ENCODE peak calls at places on chromosomes 7 and 10, in ten cellular contexts. P, S, W, K, C, Y, I, N, G and F are unnamed samples.

GRCh38 chr10:128540806-128541739 is 414.9 kb upstream of the MKI67 start:
- DNase-seq in P (no peak), S (peak; percentile 63), W (no peak), K (no peak), C (no peak), Y (no peak), I (peak; percentile 61), N (no peak), G (no peak), F (no peak)

GRCh38 chr7:96388166-96388565 is 66.3 kb upstream of the SLC25A13 start:
- DNase-seq in P (no peak), S (no peak), W (no peak), K (peak; percentile 86), C (no peak), Y (no peak), I (no peak), N (no peak), G (peak; percentile 93), F (peak; percentile 70)

GRCh38 chr10:72470670-72471069 is 116.0 kb upstream of the DNAJB12 start:
- DNase-seq in P (no peak), S (no peak), W (no peak), K (no peak), C (no peak), Y (no peak), I (no peak), N (no peak), G (no peak), F (no peak)

GRCh38 chr7:98745722-98746318 is 124.0 kb downstream of the TMEM130 start:
- DNase-seq in P (peak; percentile 88), S (peak; percentile 89), W (peak; percentile 57), K (peak; percentile 72), C (peak; percentile 53), Y (no peak), I (peak; percentile 84), N (peak; percentile 91), G (peak; percentile 61), F (no peak)

GRCh38 chr7:149188213-149188612 is 7.1 kb upstream of the ZNF282 start:
- DNase-seq in P (no peak), S (no peak), W (no peak), K (no peak), C (no peak), Y (no peak), I (no peak), N (no peak), G (no peak), F (no peak)

GRCh38 chr10:86960003-86960862 is 1.8 kb downstream of the SNCG start:
- DNase-seq in P (peak; percentile 85), S (peak; percentile 66), W (peak; percentile 64), K (peak; percentile 84), C (peak; percentile 68), Y (peak; percentile 96), I (peak; percentile 84), N (peak; percentile 88), G (peak; percentile 49), F (no peak)

GRCh38 chr10:70779685-70780369 is 5.3 kb downstream of the TBATA start:
- DNase-seq in P (peak; percentile 50), S (no peak), W (no peak), K (peak; percentile 32), C (no peak), Y (peak; percentile 68), I (no peak), N (peak; percentile 44), G (no peak), F (no peak)

GRCh38 chr7:81111358-81111757 is 192.5 kb upstream of the SEMA3C start:
- DNase-seq in P (no peak), S (no peak), W (peak; percentile 13), K (peak; percentile 84), C (no peak), Y (no peak), I (peak; percentile 27), N (no peak), G (peak; percentile 89), F (peak; percentile 35)

GRCh38 chr10:43703286-43703685 is 54.6 kb upstream of the ZNF32 start:
- DNase-seq in P (no peak), S (no peak), W (no peak), K (no peak), C (no peak), Y (no peak), I (no peak), N (no peak), G (no peak), F (no peak)

GRCh38 chr7:102468416-102469350 is 3.9 kb downstream of the LRWD1 start:
- DNase-seq in P (no peak), S (no peak), W (no peak), K (no peak), C (no peak), Y (peak; percentile 85), I (peak; percentile 4), N (no peak), G (no peak), F (no peak)

GRCh38 chr7:132061931-132062330 is 505.5 kb upstream of the PODXL start:
- DNase-seq in P (no peak), S (no peak), W (no peak), K (peak; percentile 93), C (no peak), Y (no peak), I (no peak), N (no peak), G (peak; percentile 22), F (no peak)

GRCh38 chr10:96873756-96874467 is 41.8 kb downstream of the LCOR start:
- DNase-seq in P (no peak), S (no peak), W (no peak), K (no peak), C (no peak), Y (no peak), I (no peak), N (no peak), G (no peak), F (no peak)

DNA sequence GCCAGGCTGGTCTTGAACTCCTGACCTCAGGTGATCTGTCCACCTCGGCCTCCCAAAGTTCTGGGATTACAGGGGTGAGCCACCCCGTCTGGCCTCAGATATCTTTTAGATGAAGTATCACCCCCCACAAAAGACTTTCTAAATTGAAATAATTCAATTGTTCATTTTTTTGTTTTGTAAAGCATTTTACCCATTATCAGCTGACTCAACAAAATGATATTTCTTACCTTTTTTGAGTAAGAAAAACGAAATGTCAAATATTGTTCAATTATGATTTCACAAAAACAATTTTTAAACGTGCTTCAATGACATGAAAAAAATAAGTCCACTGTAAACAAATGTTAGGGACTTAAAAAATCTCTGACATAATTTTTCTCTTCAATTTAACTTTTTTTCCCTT is 822 bp upstream of the PRPF18 start:
- DNase-seq in P (no peak), S (no peak), W (no peak), K (no peak), C (no peak), Y (no peak), I (no peak), N (no peak), G (no peak), F (no peak)
- H3K4me2 ChIP-seq in P (no peak overlapping the region), S (no peak overlapping the region), W (peak overlapping the region; percentile 92), K (no peak overlapping the region), C (peak overlapping the region; percentile 77), Y (no peak overlapping the region), I (peak overlapping the region; percentile 70), N (peak overlapping the region; percentile 98), G (no peak overlapping the region), F (no peak overlapping the region)

DNA sequence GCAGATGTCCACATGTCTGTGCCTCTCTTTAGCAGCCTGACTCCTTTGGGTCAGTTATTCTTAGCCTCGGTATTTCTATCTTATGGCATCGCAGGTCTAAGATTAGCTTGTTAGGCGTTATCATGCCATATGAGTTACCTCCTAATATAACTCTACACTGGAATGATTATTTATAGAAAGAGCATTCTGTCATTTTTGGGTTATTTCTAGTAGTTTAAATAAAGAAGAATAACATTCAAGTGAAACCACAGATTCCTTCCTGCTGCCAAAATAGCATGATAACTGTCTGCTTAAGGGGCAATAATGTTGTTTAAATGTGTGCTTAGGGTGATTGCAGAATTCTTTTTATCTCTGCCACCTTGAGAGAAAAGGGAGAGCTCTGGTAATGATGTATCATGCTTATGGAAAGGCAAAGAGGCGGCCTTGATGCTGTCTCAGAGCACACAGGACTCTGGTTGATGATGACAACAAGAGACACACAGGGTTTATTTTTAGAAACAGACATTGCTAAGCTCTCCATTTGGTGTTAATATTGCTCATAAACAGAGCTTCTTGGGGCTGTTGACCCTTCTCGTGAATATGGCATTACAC is 10.4 kb downstream of the HDAC9 start:
- DNase-seq in P (no peak), S (no peak), W (no peak), K (peak; percentile 89), C (no peak), Y (peak; percentile 89), I (peak; percentile 7), N (no peak), G (no peak), F (no peak)
- H3K27ac ChIP-seq in P (no peak overlapping the region), S (no peak overlapping the region), W (no peak overlapping the region), K (peak overlapping the region; percentile 71), C (no peak overlapping the region), Y (peak overlapping the region; percentile 56), I (no peak overlapping the region), N (no peak overlapping the region), G (no peak overlapping the region), F (no peak overlapping the region)

GRCh38 chr10:14536269-14536903 is 205.7 kb upstream of the FRMD4A start:
- DNase-seq in P (no peak), S (no peak), W (no peak), K (no peak), C (peak; percentile 32), Y (peak; percentile 41), I (no peak), N (no peak), G (no peak), F (no peak)
- H3K4me2 ChIP-seq in P (no peak overlapping the region), S (no peak overlapping the region), W (no peak overlapping the region), K (no peak overlapping the region), C (peak overlapping the region; percentile 47), Y (peak overlapping the region; percentile 72), I (peak overlapping the region; percentile 17), N (no peak overlapping the region), G (no peak overlapping the region), F (no peak overlapping the region)

GRCh38 chr10:3034611-3035010 is 32.7 kb upstream of the PFKP start:
- DNase-seq in P (no peak), S (no peak), W (no peak), K (no peak), C (no peak), Y (no peak), I (no peak), N (no peak), G (no peak), F (no peak)

GRCh38 chr10:3036605-3037004 is 30.7 kb upstream of the PFKP start:
- DNase-seq in P (no peak), S (no peak), W (no peak), K (no peak), C (no peak), Y (no peak), I (no peak), N (no peak), G (no peak), F (no peak)

GRCh38 chr10:3033925-3034324 is 33.4 kb upstream of the PFKP start:
- DNase-seq in P (no peak), S (no peak), W (no peak), K (no peak), C (no peak), Y (no peak), I (no peak), N (no peak), G (no peak), F (no peak)

GRCh38 chr10:3037182-3037581 is 30.2 kb upstream of the PFKP start:
- DNase-seq in P (no peak), S (no peak), W (no peak), K (no peak), C (no peak), Y (peak; percentile 78), I (no peak), N (no peak), G (no peak), F (no peak)

DNA sequence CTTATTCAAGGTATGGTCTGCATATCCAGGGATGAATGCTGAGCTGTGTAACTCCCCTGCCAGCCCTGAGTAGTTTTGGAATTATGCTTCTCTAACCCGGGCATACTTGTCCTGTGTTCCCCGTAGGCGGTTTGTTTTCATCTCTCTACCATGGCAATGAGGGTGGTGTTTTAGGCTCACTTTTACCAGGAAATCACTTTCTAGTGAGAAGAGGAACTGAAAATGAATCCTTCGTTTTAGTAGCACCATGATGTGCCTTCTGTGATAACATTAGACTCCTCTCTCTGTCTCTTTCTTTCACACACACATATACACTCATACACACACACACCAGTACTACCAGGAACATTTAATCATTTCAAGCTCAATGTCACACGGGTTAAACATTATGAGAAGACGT is 31.2 kb upstream of the PFKP start:
- DNase-seq in P (no peak), S (no peak), W (no peak), K (no peak), C (no peak), Y (no peak), I (no peak), N (peak; percentile 62), G (no peak), F (no peak)
- H3K27ac ChIP-seq in P (no peak overlapping the region), S (no peak overlapping the region), W (no peak overlapping the region), K (no peak overlapping the region), C (no peak overlapping the region), Y (no peak overlapping the region), I (no peak overlapping the region), N (no peak overlapping the region), G (no peak overlapping the region), F (no peak overlapping the region)